ENCODE peak calls at places on chromosomes 12 and 14, in seven cellular contexts. One of them, this sample, is unnamed.

GRCh38 chr12:80189241-80189640 is 89.9 kb downstream of the OTOGL start:
- DNase-seq in stomach: no peak
- DNase-seq in CD8-positive, alpha-beta T cell: no peak
- DNase-seq in HepG2: no peak
- DNase-seq in aorta: no peak
- DNase-seq in body of pancreas: no peak
- DNase-seq in psoas muscle: no peak
- DNase-seq in this sample: no peak

GRCh38 chr12:108890208-108890607 is 10.3 kb downstream of the DAO start:
- DNase-seq in stomach: no peak
- DNase-seq in CD8-positive, alpha-beta T cell: no peak
- DNase-seq in HepG2: no peak
- DNase-seq in aorta: no peak
- DNase-seq in body of pancreas: no peak
- DNase-seq in psoas muscle: no peak
- DNase-seq in this sample: no peak

GRCh38 chr12:49130151-49131050 is 794 bp downstream of the TUBA1B start:
- DNase-seq in stomach: peak
- DNase-seq in CD8-positive, alpha-beta T cell: peak
- DNase-seq in HepG2: peak
- DNase-seq in aorta: peak
- DNase-seq in body of pancreas: peak
- DNase-seq in psoas muscle: peak
- DNase-seq in this sample: peak

GRCh38 chr12:2323538-2324261 is 270.9 kb downstream of the CACNA1C start:
- DNase-seq in stomach: no peak
- DNase-seq in CD8-positive, alpha-beta T cell: no peak
- DNase-seq in HepG2: no peak
- DNase-seq in aorta: no peak
- DNase-seq in body of pancreas: no peak
- DNase-seq in psoas muscle: no peak
- DNase-seq in this sample: no peak

GRCh38 chr14:72172075-72172474 is 239.8 kb downstream of the RGS6 start:
- DNase-seq in stomach: no peak
- DNase-seq in CD8-positive, alpha-beta T cell: no peak
- DNase-seq in HepG2: no peak
- DNase-seq in aorta: no peak
- DNase-seq in body of pancreas: no peak
- DNase-seq in psoas muscle: no peak
- DNase-seq in this sample: no peak

GRCh38 chr12:51592034-51592705 is 1.1 kb downstream of the SCN8A start:
- DNase-seq in stomach: no peak
- DNase-seq in CD8-positive, alpha-beta T cell: no peak
- DNase-seq in HepG2: no peak
- DNase-seq in aorta: no peak
- DNase-seq in body of pancreas: no peak
- DNase-seq in psoas muscle: no peak
- DNase-seq in this sample: no peak

GRCh38 chr14:71524321-71524982 is 407.8 kb upstream of the RGS6 start:
- DNase-seq in stomach: no peak
- DNase-seq in CD8-positive, alpha-beta T cell: no peak
- DNase-seq in HepG2: no peak
- DNase-seq in aorta: no peak
- DNase-seq in body of pancreas: no peak
- DNase-seq in psoas muscle: no peak
- DNase-seq in this sample: no peak

GRCh38 chr12:100576311-100577036 is 3.0 kb downstream of the GAS2L3 start:
- DNase-seq in stomach: no peak
- DNase-seq in CD8-positive, alpha-beta T cell: no peak
- DNase-seq in HepG2: no peak
- DNase-seq in aorta: no peak
- DNase-seq in body of pancreas: no peak
- DNase-seq in psoas muscle: no peak
- DNase-seq in this sample: no peak

GRCh38 chr14:79638647-79639266 is 572.5 kb downstream of the DIO2 start:
- DNase-seq in stomach: no peak
- DNase-seq in CD8-positive, alpha-beta T cell: no peak
- DNase-seq in HepG2: no peak
- DNase-seq in aorta: no peak
- DNase-seq in body of pancreas: no peak
- DNase-seq in psoas muscle: peak
- DNase-seq in this sample: no peak

GRCh38 chr14:91229743-91230200 is 14.7 kb downstream of the GPR68 start:
- DNase-seq in stomach: no peak
- DNase-seq in CD8-positive, alpha-beta T cell: peak
- DNase-seq in HepG2: no peak
- DNase-seq in aorta: no peak
- DNase-seq in body of pancreas: no peak
- DNase-seq in psoas muscle: no peak
- DNase-seq in this sample: no peak

GRCh38 chr12:123973552-123974341 is 732 bp downstream of the ZNF664 start:
- DNase-seq in stomach: peak
- DNase-seq in CD8-positive, alpha-beta T cell: peak
- DNase-seq in HepG2: peak
- DNase-seq in aorta: peak
- DNase-seq in body of pancreas: peak
- DNase-seq in psoas muscle: peak
- DNase-seq in this sample: peak

GRCh38 chr14:38524636-38525403 is 268.9 kb upstream of the CLEC14A start:
- DNase-seq in stomach: no peak
- DNase-seq in CD8-positive, alpha-beta T cell: no peak
- DNase-seq in HepG2: no peak
- DNase-seq in aorta: no peak
- DNase-seq in body of pancreas: no peak
- DNase-seq in psoas muscle: no peak
- DNase-seq in this sample: no peak

GRCh38 chr14:83559721-83560120 is 1970.2 kb upstream of the FLRT2 start:
- DNase-seq in stomach: no peak
- DNase-seq in CD8-positive, alpha-beta T cell: no peak
- DNase-seq in HepG2: no peak
- DNase-seq in aorta: no peak
- DNase-seq in body of pancreas: no peak
- DNase-seq in psoas muscle: no peak
- DNase-seq in this sample: no peak

GRCh38 chr12:77113971-77114370 is 48.6 kb upstream of the E2F7 start:
- DNase-seq in stomach: no peak
- DNase-seq in CD8-positive, alpha-beta T cell: no peak
- DNase-seq in HepG2: no peak
- DNase-seq in aorta: no peak
- DNase-seq in body of pancreas: no peak
- DNase-seq in psoas muscle: no peak
- DNase-seq in this sample: no peak

GRCh38 chr14:55600784-55601561 is 21.0 kb downstream of the KTN1 start:
- DNase-seq in stomach: no peak
- DNase-seq in CD8-positive, alpha-beta T cell: no peak
- DNase-seq in HepG2: no peak
- DNase-seq in aorta: no peak
- DNase-seq in body of pancreas: no peak
- DNase-seq in psoas muscle: no peak
- DNase-seq in this sample: no peak

GRCh38 chr12:101748907-101749306 is 9.6 kb upstream of the SYCP3 start:
- DNase-seq in stomach: no peak
- DNase-seq in CD8-positive, alpha-beta T cell: no peak
- DNase-seq in HepG2: no peak
- DNase-seq in aorta: no peak
- DNase-seq in body of pancreas: no peak
- DNase-seq in psoas muscle: no peak
- DNase-seq in this sample: no peak

GRCh38 chr12:101745481-101745880 is 6.2 kb upstream of the SYCP3 start:
- DNase-seq in stomach: no peak
- DNase-seq in CD8-positive, alpha-beta T cell: no peak
- DNase-seq in HepG2: no peak
- DNase-seq in aorta: no peak
- DNase-seq in body of pancreas: no peak
- DNase-seq in psoas muscle: no peak
- DNase-seq in this sample: no peak

GRCh38 chr12:101747695-101748094 is 8.4 kb upstream of the SYCP3 start:
- DNase-seq in stomach: no peak
- DNase-seq in CD8-positive, alpha-beta T cell: no peak
- DNase-seq in HepG2: no peak
- DNase-seq in aorta: no peak
- DNase-seq in body of pancreas: no peak
- DNase-seq in psoas muscle: no peak
- DNase-seq in this sample: no peak

GRCh38 chr12:101743724-101744472 is 4.6 kb upstream of the SYCP3 start:
- DNase-seq in stomach: no peak
- DNase-seq in CD8-positive, alpha-beta T cell: no peak
- DNase-seq in HepG2: no peak
- DNase-seq in aorta: no peak
- DNase-seq in body of pancreas: no peak
- DNase-seq in psoas muscle: no peak
- DNase-seq in this sample: no peak

DNA sequence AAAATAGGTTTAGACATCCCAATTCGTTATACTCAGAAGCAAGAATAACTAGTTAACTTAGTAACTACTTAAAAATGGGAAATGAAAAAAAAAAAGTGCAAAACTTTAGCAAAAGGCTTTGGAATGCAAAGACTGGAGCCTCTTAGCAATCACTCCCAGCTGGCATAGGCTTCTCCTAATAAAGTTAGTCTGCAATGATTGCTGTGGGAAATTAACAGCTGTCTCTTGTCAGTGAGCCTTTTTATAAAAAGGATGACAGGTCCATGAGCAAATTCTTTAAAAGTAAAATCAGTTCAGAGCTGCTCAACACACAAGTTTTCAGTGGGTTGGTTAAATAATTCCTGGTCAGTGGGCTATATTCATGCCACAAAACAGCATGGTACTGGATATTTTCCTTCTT is 7.4 kb upstream of the SYCP3 start:
- DNase-seq in stomach: no peak
- DNase-seq in CD8-positive, alpha-beta T cell: no peak
- DNase-seq in HepG2: no peak
- DNase-seq in aorta: no peak
- DNase-seq in body of pancreas: peak
- DNase-seq in psoas muscle: no peak
- DNase-seq in this sample: no peak
- H3K27ac ChIP-seq in stomach: no peak
- H3K27ac ChIP-seq in CD8-positive, alpha-beta T cell: no peak
- H3K27ac ChIP-seq in HepG2: no peak
- H3K27ac ChIP-seq in aorta: no peak
- H3K27ac ChIP-seq in body of pancreas: no peak
- H3K27ac ChIP-seq in psoas muscle: no peak
- H3K27ac ChIP-seq in this sample: no peak

DNA sequence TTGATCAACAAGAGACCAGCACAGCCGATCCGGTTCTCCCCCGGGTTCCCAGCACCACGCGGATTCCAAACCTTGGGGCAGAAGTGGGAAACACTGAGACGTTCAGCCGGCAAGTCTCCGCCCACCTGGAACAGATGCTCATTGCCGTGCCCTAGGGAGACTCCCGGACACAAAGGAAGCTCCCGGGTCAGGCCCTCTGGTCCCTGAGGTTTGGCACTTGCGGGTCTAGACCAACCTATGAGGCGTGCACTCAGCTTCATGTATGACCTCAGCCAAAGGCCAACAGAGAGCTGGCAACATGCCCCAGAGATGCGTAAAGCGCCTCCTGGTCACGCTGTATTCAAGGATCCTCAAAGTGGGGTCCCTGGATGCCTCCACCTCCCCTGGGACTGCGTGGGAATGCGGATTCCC is 2.5 kb downstream of the RIMBP2 start:
- DNase-seq in stomach: no peak
- DNase-seq in CD8-positive, alpha-beta T cell: no peak
- DNase-seq in HepG2: no peak
- DNase-seq in aorta: no peak
- DNase-seq in body of pancreas: no peak
- DNase-seq in psoas muscle: no peak
- DNase-seq in this sample: peak
- H3K4me3 ChIP-seq in stomach: peak
- H3K4me3 ChIP-seq in CD8-positive, alpha-beta T cell: no peak
- H3K4me3 ChIP-seq in HepG2: no peak
- H3K4me3 ChIP-seq in aorta: no peak
- H3K4me3 ChIP-seq in body of pancreas: no peak
- H3K4me3 ChIP-seq in psoas muscle: peak
- H3K4me3 ChIP-seq in this sample: peak

GRCh38 chr12:83468988-83469908 is 782.5 kb downstream of the TMTC2 start:
- DNase-seq in stomach: no peak
- DNase-seq in CD8-positive, alpha-beta T cell: no peak
- DNase-seq in HepG2: no peak
- DNase-seq in aorta: no peak
- DNase-seq in body of pancreas: no peak
- DNase-seq in psoas muscle: no peak
- DNase-seq in this sample: no peak
- H3K27ac ChIP-seq in stomach: no peak
- H3K27ac ChIP-seq in CD8-positive, alpha-beta T cell: no peak
- H3K27ac ChIP-seq in HepG2: no peak
- H3K27ac ChIP-seq in aorta: no peak
- H3K27ac ChIP-seq in body of pancreas: no peak
- H3K27ac ChIP-seq in psoas muscle: no peak
- H3K27ac ChIP-seq in this sample: no peak

GRCh38 chr12:26632746-26633145 is 200.2 kb downstream of the ITPR2 start:
- DNase-seq in stomach: no peak
- DNase-seq in CD8-positive, alpha-beta T cell: no peak
- DNase-seq in HepG2: no peak
- DNase-seq in aorta: no peak
- DNase-seq in body of pancreas: no peak
- DNase-seq in psoas muscle: no peak
- DNase-seq in this sample: no peak
- H3K4me3 ChIP-seq in stomach: no peak
- H3K4me3 ChIP-seq in CD8-positive, alpha-beta T cell: no peak
- H3K4me3 ChIP-seq in HepG2: no peak
- H3K4me3 ChIP-seq in aorta: no peak
- H3K4me3 ChIP-seq in body of pancreas: no peak
- H3K4me3 ChIP-seq in psoas muscle: no peak
- H3K4me3 ChIP-seq in this sample: no peak